ENCODE peak calls at places on chromosomes 7 and 10, in five cellular contexts. Z is HepG2, Y is A549, R is GM12878, S is SK-N-SH. L is an unnamed sample.
A peak's percentile ranks its signal among the peaks of the same experiment; 100 is the strongest.

GRCh38 chr7:38932509-38933168 is 23.6 kb upstream of the VPS41 start:
- DNase-seq in Z (peak; percentile 28), Y (peak; percentile 43), R (peak; percentile 16), S (peak; percentile 53), L (peak; percentile 55)

GRCh38 chr7:45033261-45033930 is 33.4 kb downstream of the CCM2 start:
- DNase-seq in Z (no peak), Y (no peak), R (no peak), S (peak; percentile 34), L (no peak)

GRCh38 chr10:72557362-72557761 is 68.5 kb downstream of the MICU1 start:
- DNase-seq in Z (no peak), Y (no peak), R (no peak), S (no peak), L (no peak)

GRCh38 chr7:157587487-157588270 is 250.9 kb downstream of the DNAJB6 start:
- DNase-seq in Z (no peak), Y (no peak), R (no peak), S (no peak), L (no peak)

GRCh38 chr7:38187794-38188472 is 9.9 kb downstream of the STARD3NL start:
- DNase-seq in Z (no peak), Y (no peak), R (no peak), S (no peak), L (no peak)

GRCh38 chr10:86074294-86074693 is 292.3 kb downstream of the GRID1 start:
- DNase-seq in Z (no peak), Y (no peak), R (no peak), S (no peak), L (no peak)

GRCh38 chr10:22316286-22317120 is at the start of gene COMMD3:
- DNase-seq in Z (peak; percentile 58), Y (peak; percentile 60), R (peak; percentile 40), S (peak; percentile 91), L (no peak)

GRCh38 chr7:112252141-112252540 is 45.6 kb downstream of the ZNF277 start:
- DNase-seq in Z (no peak), Y (no peak), R (no peak), S (no peak), L (no peak)

GRCh38 chr10:61464461-61465215 is 11.5 kb upstream of the TMEM26 start:
- DNase-seq in Z (no peak), Y (no peak), R (no peak), S (no peak), L (no peak)

GRCh38 chr7:367351-367841 is 77.4 kb downstream of the FOXL3 start:
- DNase-seq in Z (no peak), Y (no peak), R (no peak), S (no peak), L (no peak)

GRCh38 chr10:25263931-25264330 is 89.1 kb downstream of the GPR158 start:
- DNase-seq in Z (no peak), Y (no peak), R (no peak), S (no peak), L (no peak)

GRCh38 chr7:3259711-3260424 is 41.2 kb upstream of the SDK1 start:
- DNase-seq in Z (no peak), Y (no peak), R (no peak), S (no peak), L (no peak)

GRCh38 chr10:60806951-60807350 is 28.7 kb downstream of the CDK1 start:
- DNase-seq in Z (no peak), Y (no peak), R (no peak), S (no peak), L (no peak)

GRCh38 chr10:7436490-7437100 is 25.8 kb upstream of the SFMBT2 start:
- DNase-seq in Z (no peak), Y (no peak), R (no peak), S (no peak), L (no peak)

GRCh38 chr10:77865585-77866324 is 60.8 kb downstream of the DLG5 start:
- DNase-seq in Z (no peak), Y (no peak), R (no peak), S (no peak), L (no peak)

GRCh38 chr7:133355325-133355708 is 102.4 kb downstream of the EXOC4 start:
- DNase-seq in Z (no peak), Y (no peak), R (no peak), S (no peak), L (no peak)

GRCh38 chr7:99618726-99619125 is 2.0 kb downstream of the ZSCAN25 start:
- DNase-seq in Z (no peak), Y (peak; percentile 22), R (no peak), S (no peak), L (no peak)

GRCh38 chr10:131429942-131430341 is 118.4 kb upstream of the TCERG1L start:
- DNase-seq in Z (no peak), Y (no peak), R (no peak), S (peak; percentile 65), L (no peak)

GRCh38 chr10:35876248-35876647 is 234.2 kb upstream of the FZD8 start:
- DNase-seq in Z (no peak), Y (peak; percentile 10), R (no peak), S (no peak), L (no peak)

GRCh38 chr10:60454336-60454735 is 64.7 kb upstream of the ANK3 start:
- DNase-seq in Z (no peak), Y (no peak), R (no peak), S (no peak), L (no peak)

GRCh38 chr7:121328508-121329459 is at the start of gene WNT16:
- DNase-seq in Z (no peak), Y (no peak), R (no peak), S (peak; percentile 92), L (peak; percentile 74)

GRCh38 chr10:17684537-17684936 is 40.6 kb downstream of the STAM start:
- DNase-seq in Z (no peak), Y (no peak), R (no peak), S (no peak), L (no peak)

GRCh38 chr7:44631458-44632115 is 25.2 kb downstream of the OGDH start:
- DNase-seq in Z (no peak), Y (no peak), R (no peak), S (no peak), L (no peak)

GRCh38 chr10:104445359-104445758 is 91.7 kb downstream of the CFAP58 start:
- DNase-seq in Z (no peak), Y (no peak), R (no peak), S (no peak), L (no peak)

GRCh38 chr10:60291354-60291930 is 98.2 kb downstream of the ANK3 start:
- DNase-seq in Z (no peak), Y (no peak), R (no peak), S (no peak), L (no peak)

GRCh38 chr7:4113271-4113670 is 568.8 kb upstream of the FOXK1 start:
- DNase-seq in Z (no peak), Y (no peak), R (no peak), S (no peak), L (no peak)

GRCh38 chr10:48605786-48606529 is 1.1 kb upstream of the ARHGAP22 start:
- DNase-seq in Z (no peak), Y (no peak), R (no peak), S (no peak), L (no peak)

GRCh38 chr7:139035588-139036353 is at the start of gene ZC3HAV1L:
- DNase-seq in Z (peak; percentile 31), Y (peak; percentile 90), R (no peak), S (peak; percentile 99), L (peak; percentile 27)
- TF ChIP-seq REST in Z (no peak), Y (no peak), R (no peak), S (no peak), L (no peak)

DNA sequence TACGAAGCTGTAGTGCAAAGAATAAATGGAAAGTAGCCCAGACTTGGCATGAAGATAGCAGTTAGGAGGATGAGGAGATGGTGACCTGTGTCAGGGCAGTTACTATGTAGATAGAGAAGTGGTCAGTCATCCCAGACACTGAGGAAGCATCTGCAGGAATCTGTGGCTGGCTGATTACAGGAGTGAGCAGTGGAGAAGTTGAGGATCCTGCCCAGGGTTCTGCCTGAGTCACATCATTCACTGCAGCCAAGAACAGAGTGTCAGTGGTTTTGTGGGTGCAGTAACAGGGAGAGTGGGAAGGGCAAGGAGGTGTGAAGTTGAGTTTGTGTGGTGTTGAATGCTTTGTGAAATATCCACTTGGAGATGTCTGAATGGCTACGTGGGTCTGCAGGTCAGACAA is 676.4 kb upstream of the NRP1 start:
- DNase-seq in Z (no peak), Y (no peak), R (no peak), S (no peak), L (no peak)
- TF ChIP-seq RAD21 in Z (no peak), Y (no peak), R (no peak), S (no peak), L (no peak)

GRCh38 chr10:31697271-31698168 is 231.1 kb downstream of the ARHGAP12 start:
- DNase-seq in Z (no peak), Y (no peak), R (no peak), S (peak; percentile 30), L (no peak)

GRCh38 chr10:31694929-31695837 is 233.4 kb downstream of the ARHGAP12 start:
- DNase-seq in Z (no peak), Y (no peak), R (no peak), S (no peak), L (no peak)

GRCh38 chr10:31700222-31700621 is 228.4 kb downstream of the ARHGAP12 start:
- DNase-seq in Z (no peak), Y (no peak), R (no peak), S (no peak), L (no peak)

GRCh38 chr10:31701546-31701945 is 227.1 kb downstream of the ARHGAP12 start:
- DNase-seq in Z (no peak), Y (no peak), R (no peak), S (no peak), L (no peak)

GRCh38 chr10:31698169-31698890 is 230.3 kb downstream of the ARHGAP12 start:
- DNase-seq in Z (no peak), Y (no peak), R (no peak), S (no peak), L (no peak)
- TF ChIP-seq REST in Z (no peak), Y (no peak), R (no peak), S (no peak), L (no peak)

GRCh38 chr7:127390817-127391590 is 1.5 kb downstream of the ZNF800 start:
- DNase-seq in Z (no peak), Y (no peak), R (no peak), S (no peak), L (no peak)

GRCh38 chr7:127392566-127393369 is at the start of gene ZNF800:
- DNase-seq in Z (peak; percentile 78), Y (peak; percentile 84), R (no peak), S (peak; percentile 100), L (peak; percentile 69)

GRCh38 chr7:127392182-127392565 is 334 bp downstream of the ZNF800 start:
- DNase-seq in Z (no peak), Y (peak; percentile 16), R (no peak), S (peak; percentile 82), L (no peak)

GRCh38 chr7:127391591-127392181 is 822 bp downstream of the ZNF800 start:
- DNase-seq in Z (no peak), Y (peak; percentile 8), R (no peak), S (no peak), L (no peak)

DNA sequence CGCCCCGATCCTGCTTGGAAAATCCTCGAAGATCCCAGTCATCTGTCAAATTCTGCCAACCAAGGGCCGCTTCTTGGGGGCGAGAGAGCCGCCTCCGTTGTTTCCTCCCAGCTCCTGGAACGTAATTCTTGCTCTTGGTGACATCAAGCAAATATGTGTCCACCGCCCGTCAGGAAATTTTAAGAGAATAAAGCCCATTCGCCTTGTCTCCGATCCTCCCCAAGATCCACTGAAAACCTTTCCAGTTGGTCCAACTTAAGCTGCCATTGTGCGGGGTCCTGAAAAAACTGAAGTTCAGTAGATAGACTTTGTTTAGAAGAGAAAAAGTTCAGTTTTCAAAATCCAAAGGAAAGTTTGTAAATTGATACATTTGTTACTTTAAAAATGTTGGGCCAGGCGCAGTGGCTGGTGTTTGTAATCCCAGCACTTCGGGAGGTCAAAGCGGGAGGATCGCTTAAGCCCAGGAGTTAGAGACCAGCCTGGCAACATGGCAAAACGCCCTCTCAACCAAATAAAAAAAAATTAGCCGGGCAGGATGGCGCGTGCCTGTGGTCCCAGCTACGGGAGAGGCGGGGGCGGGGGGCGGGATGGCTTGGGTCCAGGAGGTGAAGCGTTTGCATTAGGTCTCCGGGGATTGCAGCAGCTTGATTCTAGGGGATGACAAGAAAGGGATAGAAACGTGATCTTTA is 1.0 kb upstream of the ZNF800 start:
- DNase-seq in Z (no peak), Y (no peak), R (no peak), S (peak; percentile 52), L (no peak)
- TF ChIP-seq RAD21 in Z (no peak), Y (no peak), R (no peak), S (no peak), L (no peak)